ENCODE peak calls at places on chromosomes 6 and 20, in six cellular contexts. W, N, J, I, P and T are unnamed samples.

GRCh38 chr6:15066433-15067337 is 179.2 kb upstream of the JARID2 start:
- DNase-seq in W (no peak), N (peak), J (peak), I (peak), P (peak), T (peak)

GRCh38 chr6:48817714-48818113 is 645.3 kb downstream of the MMUT start:
- DNase-seq in W (no peak), N (peak), J (peak), I (no peak), P (peak), T (peak)

GRCh38 chr20:4512891-4513550 is 208.7 kb upstream of the PRND start:
- DNase-seq in W (no peak), N (peak), J (peak), I (no peak), P (peak), T (peak)

GRCh38 chr6:50815436-50816114 is 3.1 kb upstream of the TFAP2B start:
- DNase-seq in W (peak), N (peak), J (peak), I (no peak), P (peak), T (peak)

GRCh38 chr6:37456126-37456525 is 23.1 kb downstream of the CMTR1 start:
- DNase-seq in W (no peak), N (peak), J (peak), I (no peak), P (peak), T (peak)

GRCh38 chr6:35427851-35428321 is 24.3 kb upstream of the FANCE start:
- DNase-seq in W (no peak), N (peak), J (peak), I (no peak), P (peak), T (peak)

GRCh38 chr20:41524980-41525613 is 93.1 kb downstream of the CHD6 start:
- DNase-seq in W (no peak), N (peak), J (peak), I (peak), P (peak), T (peak)

GRCh38 chr6:34238507-34239239 is 2.0 kb downstream of the HMGA1 start:
- DNase-seq in W (no peak), N (peak), J (no peak), I (no peak), P (no peak), T (no peak)

GRCh38 chr6:26299286-26300042 is 65.5 kb upstream of the BTN3A2 start:
- DNase-seq in W (no peak), N (no peak), J (no peak), I (no peak), P (no peak), T (no peak)

GRCh38 chr6:62803094-62803493 is 408.2 kb upstream of the FKBP1C start:
- DNase-seq in W (no peak), N (no peak), J (no peak), I (no peak), P (no peak), T (no peak)

GRCh38 chr6:49906511-49906910 is 40.2 kb upstream of the CRISP1 start:
- DNase-seq in W (no peak), N (no peak), J (no peak), I (peak), P (no peak), T (no peak)

GRCh38 chr6:168053086-168053956 is 25.7 kb downstream of the FRMD1 start:
- DNase-seq in W (no peak), N (no peak), J (no peak), I (no peak), P (no peak), T (no peak)

GRCh38 chr6:33123732-33124524 is 48.1 kb downstream of the HLA-DPB1 start:
- DNase-seq in W (peak), N (peak), J (peak), I (no peak), P (peak), T (peak)

GRCh38 chr6:70413829-70414494 is 654 bp downstream of the FAM135A start:
- DNase-seq in W (peak), N (peak), J (peak), I (no peak), P (no peak), T (peak)

GRCh38 chr6:47651505-47651944 is 46.9 kb upstream of the ADGRF4 start:
- DNase-seq in W (no peak), N (peak), J (peak), I (no peak), P (peak), T (peak)

GRCh38 chr20:36157610-36158009 is 3.1 kb downstream of the EPB41L1 start:
- DNase-seq in W (no peak), N (no peak), J (no peak), I (no peak), P (no peak), T (no peak)

GRCh38 chr6:143000771-143001170 is 55.8 kb upstream of the HIVEP2 start:
- DNase-seq in W (no peak), N (no peak), J (peak), I (no peak), P (peak), T (no peak)

GRCh38 chr6:31690231-31691077 is 9.6 kb upstream of the LY6G5C start:
- DNase-seq in W (no peak), N (no peak), J (peak), I (no peak), P (no peak), T (peak)

GRCh38 chr20:36243726-36244125 is 7.4 kb downstream of the AAR2 start:
- DNase-seq in W (no peak), N (no peak), J (no peak), I (no peak), P (no peak), T (no peak)

GRCh38 chr6:111642463-111643158 is 36.9 kb upstream of the TRAF3IP2 start:
- DNase-seq in W (peak), N (peak), J (peak), I (peak), P (peak), T (peak)

GRCh38 chr6:170256641-170257040 is 34.2 kb downstream of the DLL1 start:
- DNase-seq in W (no peak), N (no peak), J (no peak), I (no peak), P (no peak), T (no peak)

GRCh38 chr6:40822619-40823018 is 216.4 kb downstream of the UNC5CL start:
- DNase-seq in W (no peak), N (no peak), J (no peak), I (no peak), P (no peak), T (no peak)

GRCh38 chr6:43942011-43942442 is 172.0 kb downstream of the VEGFA start:
- DNase-seq in W (no peak), N (no peak), J (no peak), I (no peak), P (no peak), T (no peak)

GRCh38 chr6:52752310-52752709 is 11.0 kb downstream of the GSTA2 start:
- DNase-seq in W (no peak), N (no peak), J (no peak), I (no peak), P (no peak), T (no peak)

GRCh38 chr20:56469077-56469449 is 636 bp downstream of the RTF2 start:
- DNase-seq in W (no peak), N (no peak), J (no peak), I (no peak), P (no peak), T (peak)

DNA sequence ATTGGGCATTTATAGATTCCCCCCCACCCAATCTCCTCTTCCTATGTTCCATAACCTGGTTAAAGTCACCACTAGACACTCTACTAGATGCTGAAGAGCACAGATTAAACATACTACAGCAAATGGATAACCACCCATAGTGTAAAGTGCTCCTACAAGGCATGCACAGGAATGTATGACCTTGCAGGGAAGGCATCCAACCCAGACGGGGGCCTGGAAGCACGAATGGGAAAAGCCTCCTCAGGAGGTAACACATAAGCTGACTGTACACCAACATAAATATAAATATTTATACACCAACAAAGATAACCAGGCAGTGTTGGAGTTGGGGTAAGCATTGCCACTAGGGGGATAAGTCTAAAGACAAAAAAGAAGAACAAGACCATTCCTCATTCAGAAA is 691.7 kb downstream of the GRIK2 start:
- DNase-seq in W (no peak), N (no peak), J (no peak), I (no peak), P (no peak), T (no peak)
- TF ChIP-seq CTCF in W (no peak), N (no peak), J (no peak), I (no peak), P (no peak), T (no peak)

GRCh38 chr6:19804362-19805145 is 32.6 kb upstream of the ID4 start:
- DNase-seq in W (peak), N (peak), J (peak), I (peak), P (peak), T (peak)

GRCh38 chr6:19802656-19803055 is 34.5 kb upstream of the ID4 start:
- DNase-seq in W (peak), N (no peak), J (no peak), I (no peak), P (no peak), T (no peak)

GRCh38 chr6:19803331-19804330 is 33.5 kb upstream of the ID4 start:
- DNase-seq in W (peak), N (peak), J (peak), I (no peak), P (peak), T (peak)

GRCh38 chr6:19806971-19807396 is 30.2 kb upstream of the ID4 start:
- DNase-seq in W (no peak), N (no peak), J (no peak), I (no peak), P (no peak), T (no peak)

DNA sequence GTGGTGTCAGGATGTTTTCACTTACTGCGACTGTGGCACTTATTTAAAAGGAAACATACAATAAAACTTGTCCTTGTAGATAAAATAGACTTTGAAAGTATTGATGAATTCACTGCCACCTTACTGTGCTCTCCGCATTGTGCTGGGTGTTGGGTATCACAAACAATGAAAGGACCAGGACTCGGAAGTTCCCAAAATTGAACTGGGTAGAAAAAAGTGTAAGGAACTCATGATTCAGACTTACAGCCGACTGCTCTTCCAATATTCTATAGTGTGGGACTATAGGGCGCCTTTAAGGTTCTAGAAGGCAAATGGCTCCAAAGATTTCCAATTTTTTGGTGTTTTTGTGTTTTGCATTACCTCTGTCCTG is 32.0 kb upstream of the ID4 start:
- DNase-seq in W (no peak), N (peak), J (no peak), I (no peak), P (no peak), T (no peak)
- H3K4me3 ChIP-seq in W (peak), N (peak), J (peak), I (peak), P (peak), T (peak)

DNA sequence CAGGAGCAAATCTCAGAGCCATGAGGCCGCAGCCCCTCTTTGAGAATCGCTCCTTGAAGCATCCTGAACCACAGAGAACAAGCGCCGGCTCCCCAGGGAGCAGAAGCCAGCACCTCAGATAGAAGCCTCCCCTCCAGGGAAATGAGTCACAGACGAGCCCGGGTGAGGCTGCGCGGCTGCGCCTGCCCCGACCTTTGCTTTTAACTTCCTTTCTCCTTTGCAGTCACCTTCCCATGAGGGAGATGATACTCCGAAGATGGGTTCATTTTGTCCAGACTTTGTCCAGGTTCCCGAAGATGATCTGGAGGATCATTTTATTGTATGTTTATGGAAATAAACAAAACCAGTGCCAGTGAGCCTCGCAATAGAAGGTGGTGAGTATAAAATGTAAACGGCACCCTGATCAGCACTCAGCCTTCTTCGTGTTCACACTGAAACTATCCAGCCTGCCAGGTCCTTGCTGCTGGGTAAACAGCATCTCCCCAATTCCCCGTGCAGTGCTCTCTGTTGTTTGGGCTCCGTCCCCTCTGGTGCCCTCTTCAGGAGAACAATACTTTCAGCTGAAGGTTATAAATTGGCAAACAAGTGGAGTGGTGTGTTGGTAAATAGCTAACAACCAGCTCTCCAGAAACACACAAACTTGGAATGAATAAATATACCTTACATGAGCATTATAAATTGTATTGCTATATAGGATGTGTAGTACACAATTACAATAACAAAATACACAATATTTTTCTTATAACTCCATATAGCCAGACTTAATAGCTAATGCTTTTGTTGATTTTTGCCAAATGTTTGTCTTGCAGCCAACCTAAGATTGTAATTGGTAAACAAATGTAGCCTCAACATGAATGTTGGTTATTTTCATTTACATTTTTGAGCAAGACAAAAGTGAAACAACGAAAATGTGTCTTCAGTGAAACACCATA is 41.4 kb upstream of the TMEM181 start:
- DNase-seq in W (peak), N (peak), J (peak), I (peak), P (peak), T (peak)
- TF ChIP-seq CTCF in W (peak), N (peak), J (peak), I (peak), P (peak), T (peak)

GRCh38 chr6:292506-293184 is 358 bp downstream of the DUSP22 start:
- DNase-seq in W (peak), N (peak), J (peak), I (peak), P (peak), T (peak)

GRCh38 chr6:294656-295565 is 2.6 kb downstream of the DUSP22 start:
- DNase-seq in W (no peak), N (no peak), J (no peak), I (no peak), P (no peak), T (no peak)

GRCh38 chr6:291148-291696 is 1.1 kb upstream of the DUSP22 start:
- DNase-seq in W (peak), N (peak), J (peak), I (no peak), P (peak), T (peak)

GRCh38 chr6:291697-292505 is at the start of gene DUSP22:
- DNase-seq in W (peak), N (peak), J (peak), I (peak), P (peak), T (peak)

DNA sequence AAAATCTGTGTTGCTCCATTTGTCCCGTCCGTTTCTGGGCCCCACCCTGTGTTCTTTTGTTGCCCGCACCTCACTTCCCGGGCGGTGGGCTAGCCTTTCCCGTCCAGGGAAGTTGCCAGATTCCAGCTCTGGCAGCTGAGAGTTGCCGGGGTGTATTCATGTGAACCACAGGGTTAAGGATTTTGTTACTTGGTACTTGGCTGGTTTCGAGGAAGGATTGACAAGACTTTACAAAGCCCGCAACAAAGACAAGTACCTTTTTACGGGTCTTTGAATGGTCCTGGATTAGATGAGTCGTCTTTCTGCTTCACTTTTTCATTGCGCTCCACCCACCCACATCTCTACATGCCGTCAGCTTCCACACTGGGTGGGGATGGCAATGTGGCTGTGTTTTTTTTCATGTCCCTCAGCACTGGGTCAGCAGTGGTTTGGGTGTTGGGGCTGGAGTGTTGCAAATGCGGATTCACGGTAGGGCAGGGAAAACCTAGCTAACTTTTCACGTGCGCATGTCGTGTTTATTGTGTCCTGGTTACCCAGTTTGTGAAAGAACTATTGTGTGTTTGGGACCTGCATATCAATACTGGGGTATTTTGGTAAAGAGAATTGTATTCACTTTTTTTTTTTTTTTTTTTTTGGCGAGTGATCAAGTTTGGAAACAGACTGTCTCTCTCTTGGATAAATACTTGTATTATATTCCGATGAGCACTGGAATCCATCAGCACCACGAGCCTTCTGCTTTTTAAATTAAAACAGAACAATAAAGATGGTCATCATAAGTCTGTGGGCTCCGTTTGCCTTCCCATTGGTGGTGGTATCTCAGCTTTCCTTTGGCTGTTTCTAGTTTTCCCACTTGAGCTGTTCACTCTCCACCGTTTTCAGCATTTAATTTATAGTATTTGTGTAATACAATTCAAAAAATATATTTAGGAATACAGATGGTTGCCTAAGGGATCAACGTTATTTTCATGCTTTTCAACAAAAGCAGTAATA is 1.2 kb downstream of the DUSP22 start:
- DNase-seq in W (peak), N (peak), J (no peak), I (peak), P (peak), T (peak)
- H3K4me3 ChIP-seq in W (peak), N (peak), J (peak), I (peak), P (peak), T (peak)

DNA sequence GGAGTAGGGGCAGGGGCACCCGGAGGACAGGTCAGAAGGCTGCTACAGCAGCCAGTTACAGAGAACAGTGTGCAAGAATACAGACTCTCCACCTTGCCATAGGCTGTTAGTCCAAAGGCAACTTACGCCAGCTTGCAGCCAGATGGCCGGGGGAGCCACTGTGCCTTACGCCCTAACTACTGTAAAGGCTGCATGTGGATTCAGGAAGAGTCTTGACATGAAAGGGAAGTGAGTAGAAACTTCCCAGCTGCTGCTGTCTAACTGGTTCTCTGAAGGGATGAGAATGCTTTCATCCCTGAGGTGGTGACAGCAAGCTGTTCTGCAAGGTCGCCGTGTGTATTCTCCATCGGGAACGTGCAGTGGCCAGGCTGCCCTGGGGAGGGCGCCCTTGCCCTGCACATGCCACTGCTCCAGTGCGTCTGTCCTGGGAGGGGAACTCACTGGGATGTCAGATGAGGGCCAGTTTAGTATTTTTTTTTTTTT is 46.1 kb downstream of the LYRM4 start:
- DNase-seq in W (peak), N (peak), J (peak), I (peak), P (peak), T (peak)
- TF ChIP-seq CTCF in W (peak), N (peak), J (peak), I (peak), P (peak), T (peak)

GRCh38 chr20:8132632-8133587 is 844 bp downstream of the PLCB1 start:
- DNase-seq in W (peak), N (no peak), J (peak), I (peak), P (peak), T (peak)

GRCh38 chr20:8130840-8131526 is 1.1 kb upstream of the PLCB1 start:
- DNase-seq in W (no peak), N (no peak), J (no peak), I (no peak), P (no peak), T (no peak)

GRCh38 chr20:8132015-8132631 is at the start of gene PLCB1:
- DNase-seq in W (peak), N (peak), J (peak), I (peak), P (peak), T (peak)

GRCh38 chr20:8129211-8129986 is 2.7 kb upstream of the PLCB1 start:
- DNase-seq in W (no peak), N (no peak), J (peak), I (no peak), P (no peak), T (peak)

GRCh38 chr20:8131598-8132014 is 460 bp upstream of the PLCB1 start:
- DNase-seq in W (no peak), N (no peak), J (peak), I (no peak), P (peak), T (peak)
- H3K4me3 ChIP-seq in W (peak), N (peak), J (peak), I (peak), P (peak), T (peak)